ENCODE peak calls at places on chromosomes 2 and 18, in six cellular contexts. One of them, this sample, is unnamed.

GRCh38 chr2:237524631-237525030 is 37.6 kb downstream of the MLPH start:
- DNase-seq in SK-N-SH: peak
- DNase-seq in HepG2: peak
- DNase-seq in GM12878: no peak
- DNase-seq in IMR-90: no peak
- DNase-seq in K562: no peak
- DNase-seq in this sample: no peak

GRCh38 chr2:105793230-105793975 is 48.7 kb downstream of the NCK2 start:
- DNase-seq in HepG2: no peak
- DNase-seq in SK-N-SH: no peak
- DNase-seq in IMR-90: no peak
- DNase-seq in GM12878: no peak
- DNase-seq in K562: no peak
- DNase-seq in this sample: no peak

GRCh38 chr2:43116988-43117387 is 109.4 kb downstream of the ZFP36L2 start:
- DNase-seq in GM12878: no peak
- DNase-seq in IMR-90: no peak
- DNase-seq in SK-N-SH: no peak
- DNase-seq in K562: no peak
- DNase-seq in HepG2: no peak
- DNase-seq in this sample: no peak

GRCh38 chr18:13611616-13612110 is 114.7 kb downstream of the FAM210A start:
- DNase-seq in GM12878: no peak
- DNase-seq in HepG2: no peak
- DNase-seq in SK-N-SH: peak
- DNase-seq in K562: no peak
- DNase-seq in IMR-90: peak
- DNase-seq in this sample: no peak

GRCh38 chr2:20144196-20144595 is 80.7 kb downstream of the SDC1 start:
- DNase-seq in GM12878: no peak
- DNase-seq in HepG2: no peak
- DNase-seq in IMR-90: no peak
- DNase-seq in SK-N-SH: no peak
- DNase-seq in K562: no peak
- DNase-seq in this sample: no peak

GRCh38 chr2:7191927-7192326 is 274.7 kb downstream of the RNF144A start:
- DNase-seq in HepG2: peak
- DNase-seq in GM12878: no peak
- DNase-seq in IMR-90: peak
- DNase-seq in K562: no peak
- DNase-seq in SK-N-SH: no peak
- DNase-seq in this sample: peak

GRCh38 chr18:5040476-5040875 is 156.6 kb downstream of the AKAIN1 start:
- DNase-seq in HepG2: no peak
- DNase-seq in K562: no peak
- DNase-seq in SK-N-SH: no peak
- DNase-seq in IMR-90: no peak
- DNase-seq in GM12878: no peak
- DNase-seq in this sample: no peak

GRCh38 chr2:63000801-63001200 is 49.8 kb upstream of the OTX1 start:
- DNase-seq in GM12878: no peak
- DNase-seq in IMR-90: peak
- DNase-seq in SK-N-SH: no peak
- DNase-seq in K562: no peak
- DNase-seq in HepG2: no peak
- DNase-seq in this sample: no peak

GRCh38 chr2:100902833-100903405 is 83.0 kb downstream of the NPAS2 start:
- DNase-seq in GM12878: no peak
- DNase-seq in IMR-90: peak
- DNase-seq in SK-N-SH: peak
- DNase-seq in HepG2: peak
- DNase-seq in K562: no peak
- DNase-seq in this sample: peak

GRCh38 chr18:11849845-11850747 is 1.1 kb upstream of the CHMP1B start:
- DNase-seq in GM12878: no peak
- DNase-seq in K562: peak
- DNase-seq in IMR-90: peak
- DNase-seq in SK-N-SH: peak
- DNase-seq in HepG2: peak
- DNase-seq in this sample: peak

GRCh38 chr2:28129955-28130695 is 239.6 kb downstream of the BABAM2 start:
- DNase-seq in IMR-90: peak
- DNase-seq in SK-N-SH: no peak
- DNase-seq in K562: no peak
- DNase-seq in GM12878: no peak
- DNase-seq in HepG2: no peak
- DNase-seq in this sample: no peak

GRCh38 chr2:227311861-227312506 is 13.1 kb upstream of the MFF start:
- DNase-seq in GM12878: no peak
- DNase-seq in K562: no peak
- DNase-seq in HepG2: peak
- DNase-seq in IMR-90: no peak
- DNase-seq in SK-N-SH: no peak
- DNase-seq in this sample: no peak
- TF ChIP-seq SMC3 in GM12878: no peak
- TF ChIP-seq SMC3 in K562: no peak
- TF ChIP-seq SMC3 in HepG2: no peak
- TF ChIP-seq SMC3 in IMR-90: no peak
- TF ChIP-seq SMC3 in SK-N-SH: no peak
- TF ChIP-seq SMC3 in this sample: no peak

GRCh38 chr2:9497017-9497416 is 22.7 kb downstream of the IAH1 start:
- DNase-seq in HepG2: no peak
- DNase-seq in SK-N-SH: no peak
- DNase-seq in K562: no peak
- DNase-seq in GM12878: no peak
- DNase-seq in IMR-90: no peak
- DNase-seq in this sample: no peak
- TF ChIP-seq SMC3 in HepG2: no peak
- TF ChIP-seq SMC3 in SK-N-SH: no peak
- TF ChIP-seq SMC3 in K562: no peak
- TF ChIP-seq SMC3 in GM12878: no peak
- TF ChIP-seq SMC3 in IMR-90: no peak
- TF ChIP-seq SMC3 in this sample: no peak

DNA sequence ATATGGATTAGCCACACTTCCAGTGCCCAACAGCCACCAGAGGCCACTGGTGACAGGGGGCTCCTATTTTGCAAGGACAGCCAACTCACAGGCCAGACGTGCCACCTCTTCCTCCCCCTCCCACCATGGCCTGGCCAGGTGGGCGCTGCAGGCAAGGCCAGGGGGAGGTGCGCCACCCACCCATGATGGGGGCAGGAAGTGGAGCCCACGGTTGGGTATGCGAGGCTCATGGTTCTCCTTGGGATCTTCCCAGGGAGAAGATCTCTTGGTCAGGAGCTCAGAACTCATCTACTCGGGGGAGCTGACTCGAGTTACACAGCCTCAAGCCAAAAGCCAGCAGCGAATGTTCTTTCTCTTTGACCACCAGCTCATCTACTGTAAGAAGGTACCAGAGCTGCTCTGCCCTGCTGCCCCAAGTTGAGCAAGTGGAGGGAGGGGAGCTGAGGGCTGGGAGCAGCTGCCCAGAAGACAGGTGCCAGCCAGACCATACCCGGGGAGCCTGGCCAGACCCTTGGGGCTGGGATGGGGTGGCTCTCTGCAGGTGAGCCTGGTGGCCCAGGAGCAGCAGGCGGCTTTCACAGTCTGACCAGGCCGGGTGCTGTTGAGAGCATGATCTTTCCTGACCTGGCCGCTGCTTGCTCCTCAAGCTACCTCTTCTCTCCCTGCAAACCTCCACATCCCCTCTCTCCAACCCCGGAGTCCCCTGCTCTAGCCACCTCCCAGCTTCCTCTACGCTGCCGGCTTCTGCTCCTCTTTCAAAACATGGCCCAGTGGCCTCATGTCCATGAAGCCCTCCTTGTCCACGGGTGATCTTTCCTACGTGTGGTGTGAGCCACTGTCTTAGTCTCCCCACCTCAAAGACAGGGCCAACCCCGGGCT is 49.8 kb downstream of the FAM168B start:
- DNase-seq in K562: no peak
- DNase-seq in IMR-90: no peak
- DNase-seq in GM12878: no peak
- DNase-seq in HepG2: no peak
- DNase-seq in SK-N-SH: no peak
- DNase-seq in this sample: no peak
- TF ChIP-seq SMC3 in K562: no peak
- TF ChIP-seq SMC3 in IMR-90: no peak
- TF ChIP-seq SMC3 in GM12878: no peak
- TF ChIP-seq SMC3 in HepG2: no peak
- TF ChIP-seq SMC3 in SK-N-SH: no peak
- TF ChIP-seq SMC3 in this sample: no peak

GRCh38 chr2:40955042-40955441 is 503.2 kb upstream of the SLC8A1 start:
- DNase-seq in IMR-90: no peak
- DNase-seq in GM12878: no peak
- DNase-seq in K562: no peak
- DNase-seq in HepG2: no peak
- DNase-seq in SK-N-SH: no peak
- DNase-seq in this sample: no peak
- TF ChIP-seq SMC3 in IMR-90: no peak
- TF ChIP-seq SMC3 in GM12878: no peak
- TF ChIP-seq SMC3 in K562: no peak
- TF ChIP-seq SMC3 in HepG2: no peak
- TF ChIP-seq SMC3 in SK-N-SH: no peak
- TF ChIP-seq SMC3 in this sample: no peak

DNA sequence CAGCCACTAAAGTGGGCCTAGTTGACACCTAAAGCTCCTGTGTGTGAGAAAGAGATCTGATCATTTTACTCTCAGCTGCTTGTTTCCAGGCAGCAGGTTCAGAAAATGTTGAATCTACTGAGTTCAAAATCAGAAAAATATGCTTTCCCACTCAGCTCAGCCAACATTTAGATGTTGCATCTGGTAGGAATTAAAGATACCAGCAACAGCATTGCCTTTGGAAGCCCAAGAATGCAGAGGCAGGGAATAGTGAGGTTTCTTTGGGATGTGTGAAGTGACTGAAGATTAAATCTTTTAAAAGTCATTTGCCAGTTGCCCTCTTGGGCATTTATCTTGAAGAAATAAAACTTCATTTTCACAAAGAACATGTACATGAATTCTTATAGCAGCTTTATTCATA is 33.9 kb upstream of the DOCK10 start:
- DNase-seq in IMR-90: peak
- DNase-seq in K562: no peak
- DNase-seq in SK-N-SH: no peak
- DNase-seq in HepG2: no peak
- DNase-seq in GM12878: no peak
- DNase-seq in this sample: no peak
- TF ChIP-seq SMC3 in IMR-90: no peak
- TF ChIP-seq SMC3 in K562: no peak
- TF ChIP-seq SMC3 in SK-N-SH: no peak
- TF ChIP-seq SMC3 in HepG2: no peak
- TF ChIP-seq SMC3 in GM12878: no peak
- TF ChIP-seq SMC3 in this sample: no peak

DNA sequence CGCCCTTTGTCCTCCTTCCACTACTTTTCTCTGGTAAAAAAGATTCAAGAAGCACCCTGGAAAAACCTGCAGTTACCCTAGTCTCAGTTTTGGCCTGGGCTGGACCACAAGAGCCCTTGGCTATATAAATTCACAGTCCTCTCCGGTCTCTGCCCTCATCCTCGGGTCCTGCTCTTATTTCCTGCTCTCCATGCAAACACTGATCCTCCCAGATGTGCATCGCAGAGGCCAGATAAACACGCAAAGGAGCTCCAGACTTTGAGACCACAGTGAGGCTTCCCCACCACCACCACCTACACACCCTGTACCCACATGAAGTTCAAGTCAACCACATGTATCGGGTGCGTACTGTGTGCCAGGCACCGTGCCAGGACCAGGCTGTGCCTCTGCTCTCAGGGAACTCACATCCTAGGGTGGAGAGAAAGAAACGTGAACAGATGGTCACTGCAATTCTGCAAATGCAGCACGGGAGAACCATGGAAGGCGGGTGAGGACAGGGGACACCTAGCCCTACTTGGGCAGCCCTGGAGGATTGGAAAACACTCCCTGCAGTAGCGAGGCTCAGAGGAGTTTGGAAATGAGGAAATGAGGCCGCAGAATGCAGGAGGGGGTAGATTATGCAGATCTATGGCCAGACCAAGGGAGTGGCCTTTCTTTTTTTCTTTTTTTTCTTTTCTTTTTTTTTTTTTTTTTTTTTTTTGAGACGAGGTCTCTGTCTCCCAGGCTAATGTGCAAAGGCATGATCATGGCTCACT is 7.5 kb downstream of the CTDSP1 start:
- DNase-seq in GM12878: peak
- DNase-seq in IMR-90: peak
- DNase-seq in HepG2: no peak
- DNase-seq in SK-N-SH: peak
- DNase-seq in K562: no peak
- DNase-seq in this sample: no peak
- TF ChIP-seq SMC3 in GM12878: no peak
- TF ChIP-seq SMC3 in IMR-90: no peak
- TF ChIP-seq SMC3 in HepG2: no peak
- TF ChIP-seq SMC3 in SK-N-SH: no peak
- TF ChIP-seq SMC3 in K562: no peak
- TF ChIP-seq SMC3 in this sample: no peak

GRCh38 chr2:23249348-23249747 is 135.6 kb upstream of the KLHL29 start:
- DNase-seq in HepG2: no peak
- DNase-seq in GM12878: no peak
- DNase-seq in K562: no peak
- DNase-seq in IMR-90: no peak
- DNase-seq in SK-N-SH: no peak
- DNase-seq in this sample: no peak
- TF ChIP-seq SMC3 in HepG2: no peak
- TF ChIP-seq SMC3 in GM12878: no peak
- TF ChIP-seq SMC3 in K562: no peak
- TF ChIP-seq SMC3 in IMR-90: no peak
- TF ChIP-seq SMC3 in SK-N-SH: no peak
- TF ChIP-seq SMC3 in this sample: no peak

GRCh38 chr2:203857656-203858055 is 9.9 kb upstream of the CTLA4 start:
- DNase-seq in K562: no peak
- DNase-seq in GM12878: no peak
- DNase-seq in SK-N-SH: no peak
- DNase-seq in IMR-90: no peak
- DNase-seq in HepG2: no peak
- DNase-seq in this sample: no peak
- TF ChIP-seq SMC3 in K562: no peak
- TF ChIP-seq SMC3 in GM12878: no peak
- TF ChIP-seq SMC3 in SK-N-SH: no peak
- TF ChIP-seq SMC3 in IMR-90: no peak
- TF ChIP-seq SMC3 in HepG2: no peak
- TF ChIP-seq SMC3 in this sample: no peak

GRCh38 chr2:98637401-98638144 is 29.2 kb downstream of the UNC50 start:
- DNase-seq in HepG2: no peak
- DNase-seq in IMR-90: no peak
- DNase-seq in K562: no peak
- DNase-seq in SK-N-SH: no peak
- DNase-seq in GM12878: peak
- DNase-seq in this sample: no peak
- TF ChIP-seq SMC3 in HepG2: no peak
- TF ChIP-seq SMC3 in IMR-90: no peak
- TF ChIP-seq SMC3 in K562: no peak
- TF ChIP-seq SMC3 in SK-N-SH: no peak
- TF ChIP-seq SMC3 in GM12878: no peak
- TF ChIP-seq SMC3 in this sample: no peak

DNA sequence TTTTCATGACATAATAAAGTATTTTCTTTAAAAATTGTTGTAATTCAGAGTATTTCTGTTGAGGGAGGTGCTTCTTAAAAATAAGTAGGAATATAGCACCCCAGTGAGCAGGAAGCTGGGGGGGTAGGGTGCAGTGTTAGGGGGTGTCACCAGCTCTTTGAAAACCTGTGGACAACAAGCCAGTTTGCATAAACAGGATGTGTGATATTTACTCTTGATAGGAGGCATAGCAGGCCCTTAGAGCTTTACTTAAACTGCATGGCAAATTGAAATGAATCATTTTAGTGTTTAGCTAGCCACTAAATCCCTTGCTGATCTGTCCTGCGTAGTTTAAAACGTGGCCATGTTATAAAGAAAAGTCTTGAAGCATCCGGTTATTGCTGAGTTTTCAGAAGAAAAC is 8.4 kb downstream of the TGIF1 start:
- DNase-seq in IMR-90: peak
- DNase-seq in GM12878: no peak
- DNase-seq in K562: no peak
- DNase-seq in HepG2: no peak
- DNase-seq in SK-N-SH: no peak
- DNase-seq in this sample: no peak
- TF ChIP-seq SMC3 in IMR-90: no peak
- TF ChIP-seq SMC3 in GM12878: no peak
- TF ChIP-seq SMC3 in K562: no peak
- TF ChIP-seq SMC3 in HepG2: no peak
- TF ChIP-seq SMC3 in SK-N-SH: no peak
- TF ChIP-seq SMC3 in this sample: no peak